ENCODE peak calls at places on chromosomes 6 and 20, in six cellular contexts. Y, D, E, Z, O and B are unnamed samples.

GRCh38 chr20:52083627-52084232 is 107.8 kb downstream of the ZFP64 start:
- DNase-seq in Y (no peak), D (peak), E (no peak), Z (peak), O (peak), B (peak)

GRCh38 chr20:7908905-7909304 is 31.4 kb downstream of the HAO1 start:
- DNase-seq in Y (no peak), D (no peak), E (no peak), Z (no peak), O (no peak), B (no peak)

GRCh38 chr6:155974967-155975366 is 519.3 kb upstream of the NOX3 start:
- DNase-seq in Y (no peak), D (no peak), E (no peak), Z (no peak), O (no peak), B (no peak)

GRCh38 chr6:81749704-81750103 is 2.8 kb downstream of the TENT5A start:
- DNase-seq in Y (no peak), D (no peak), E (no peak), Z (no peak), O (no peak), B (no peak)

GRCh38 chr6:41638801-41639555 is 710 bp downstream of the MDFI start:
- DNase-seq in Y (peak), D (no peak), E (peak), Z (no peak), O (peak), B (no peak)

GRCh38 chr20:31923388-31924271 is 28.2 kb downstream of the PDRG1 start:
- DNase-seq in Y (no peak), D (no peak), E (no peak), Z (peak), O (no peak), B (no peak)

GRCh38 chr20:17066955-17067354 is 159.9 kb upstream of the PCSK2 start:
- DNase-seq in Y (no peak), D (no peak), E (no peak), Z (no peak), O (no peak), B (no peak)

GRCh38 chr20:43812216-43812615 is 85.4 kb upstream of the GTSF1L start:
- DNase-seq in Y (no peak), D (no peak), E (no peak), Z (no peak), O (no peak), B (no peak)

GRCh38 chr20:40286991-40287531 is 402.0 kb downstream of the MAFB start:
- DNase-seq in Y (peak), D (peak), E (peak), Z (no peak), O (no peak), B (peak)

GRCh38 chr6:111573892-111574800 is 31.5 kb downstream of the TRAF3IP2 start:
- DNase-seq in Y (no peak), D (no peak), E (no peak), Z (peak), O (no peak), B (no peak)

GRCh38 chr6:16832027-16832688 is 70.9 kb upstream of the ATXN1 start:
- DNase-seq in Y (no peak), D (no peak), E (no peak), Z (no peak), O (no peak), B (no peak)

GRCh38 chr6:139296927-139297326 is 5.1 kb upstream of the TXLNB start:
- DNase-seq in Y (no peak), D (no peak), E (no peak), Z (no peak), O (no peak), B (no peak)

GRCh38 chr20:12670292-12670691 is 338.5 kb upstream of the SPTLC3 start:
- DNase-seq in Y (no peak), D (no peak), E (no peak), Z (no peak), O (no peak), B (no peak)

GRCh38 chr6:168865-169455 is 123.3 kb upstream of the DUSP22 start:
- DNase-seq in Y (no peak), D (peak), E (no peak), Z (peak), O (no peak), B (no peak)

GRCh38 chr6:87714093-87714809 is 12.2 kb upstream of the AKIRIN2 start:
- DNase-seq in Y (no peak), D (no peak), E (no peak), Z (no peak), O (no peak), B (no peak)

GRCh38 chr20:22963581-22963980 is 71.5 kb upstream of the SSTR4 start:
- DNase-seq in Y (no peak), D (no peak), E (no peak), Z (no peak), O (no peak), B (no peak)

GRCh38 chr20:39067526-39068216 is 105.5 kb downstream of the DHX35 start:
- DNase-seq in Y (no peak), D (no peak), E (no peak), Z (no peak), O (no peak), B (no peak)

GRCh38 chr6:138400326-138400725 is 3.7 kb upstream of the HEBP2 start:
- DNase-seq in Y (no peak), D (no peak), E (no peak), Z (no peak), O (no peak), B (no peak)

GRCh38 chr6:113403966-113404575 is 453.1 kb upstream of the MARCKS start:
- DNase-seq in Y (no peak), D (no peak), E (no peak), Z (no peak), O (no peak), B (no peak)

GRCh38 chr20:21110811-21111210 is 4.7 kb upstream of the LINC00237 start:
- DNase-seq in Y (no peak), D (no peak), E (no peak), Z (no peak), O (no peak), B (no peak)